ENCODE peak calls at places on chromosomes 16 and 17, in seven cellular contexts. One of them, this sample, is unnamed.

GRCh38 chr16:88784074-88784855 is 755 bp downstream of the PIEZO1 start:
- DNase-seq in activated naive CD4-positive, alpha-beta T cell treated with anti-CD3 and anti-CD28 coated beads, Interleukin-2, amount 50 U/mL, for 72 hours: peak; percentile 50
- DNase-seq in left lung: peak; percentile 89
- DNase-seq in fibroblast of gingiva: peak; percentile 86
- DNase-seq in KBM-7: peak; percentile 76
- DNase-seq in CD4-positive, alpha-beta memory T cell: peak; percentile 38
- DNase-seq in cardiac muscle cell: peak; percentile 88
- DNase-seq in this sample: peak; percentile 57

GRCh38 chr16:20175358-20175757 is 101.7 kb upstream of the GPR139 start:
- DNase-seq in activated naive CD4-positive, alpha-beta T cell treated with anti-CD3 and anti-CD28 coated beads, Interleukin-2, amount 50 U/mL, for 72 hours: no peak
- DNase-seq in left lung: no peak
- DNase-seq in fibroblast of gingiva: no peak
- DNase-seq in KBM-7: no peak
- DNase-seq in CD4-positive, alpha-beta memory T cell: no peak
- DNase-seq in cardiac muscle cell: no peak
- DNase-seq in this sample: no peak

GRCh38 chr16:81238296-81239011 is at the start of gene BCO1:
- DNase-seq in activated naive CD4-positive, alpha-beta T cell treated with anti-CD3 and anti-CD28 coated beads, Interleukin-2, amount 50 U/mL, for 72 hours: no peak
- DNase-seq in left lung: no peak
- DNase-seq in fibroblast of gingiva: peak; percentile 34
- DNase-seq in KBM-7: no peak
- DNase-seq in CD4-positive, alpha-beta memory T cell: no peak
- DNase-seq in cardiac muscle cell: peak; percentile 57
- DNase-seq in this sample: no peak

GRCh38 chr17:75240394-75241142 is 20.8 kb downstream of the GGA3 start:
- DNase-seq in activated naive CD4-positive, alpha-beta T cell treated with anti-CD3 and anti-CD28 coated beads, Interleukin-2, amount 50 U/mL, for 72 hours: peak; percentile 63
- DNase-seq in left lung: no peak
- DNase-seq in fibroblast of gingiva: no peak
- DNase-seq in KBM-7: peak; percentile 73
- DNase-seq in CD4-positive, alpha-beta memory T cell: no peak
- DNase-seq in cardiac muscle cell: peak; percentile 40
- DNase-seq in this sample: no peak

GRCh38 chr16:14284930-14285541 is 213.9 kb downstream of the MRTFB start:
- DNase-seq in activated naive CD4-positive, alpha-beta T cell treated with anti-CD3 and anti-CD28 coated beads, Interleukin-2, amount 50 U/mL, for 72 hours: no peak
- DNase-seq in left lung: no peak
- DNase-seq in fibroblast of gingiva: peak; percentile 74
- DNase-seq in KBM-7: peak; percentile 87
- DNase-seq in CD4-positive, alpha-beta memory T cell: no peak
- DNase-seq in cardiac muscle cell: peak; percentile 76
- DNase-seq in this sample: no peak

GRCh38 chr16:3950343-3951193 is 70.1 kb upstream of the CREBBP start:
- DNase-seq in activated naive CD4-positive, alpha-beta T cell treated with anti-CD3 and anti-CD28 coated beads, Interleukin-2, amount 50 U/mL, for 72 hours: no peak
- DNase-seq in left lung: peak; percentile 88
- DNase-seq in fibroblast of gingiva: peak; percentile 97
- DNase-seq in KBM-7: no peak
- DNase-seq in CD4-positive, alpha-beta memory T cell: no peak
- DNase-seq in cardiac muscle cell: peak; percentile 99
- DNase-seq in this sample: peak; percentile 93

GRCh38 chr16:30658731-30659506 is 688 bp downstream of the FBRS start:
- DNase-seq in activated naive CD4-positive, alpha-beta T cell treated with anti-CD3 and anti-CD28 coated beads, Interleukin-2, amount 50 U/mL, for 72 hours: peak; percentile 97
- DNase-seq in left lung: peak; percentile 91
- DNase-seq in fibroblast of gingiva: peak; percentile 98
- DNase-seq in KBM-7: peak; percentile 99
- DNase-seq in CD4-positive, alpha-beta memory T cell: no peak
- DNase-seq in cardiac muscle cell: peak; percentile 99
- DNase-seq in this sample: peak; percentile 92

GRCh38 chr16:1019234-1019933 is 37.8 kb downstream of the SOX8 start:
- DNase-seq in activated naive CD4-positive, alpha-beta T cell treated with anti-CD3 and anti-CD28 coated beads, Interleukin-2, amount 50 U/mL, for 72 hours: no peak
- DNase-seq in left lung: no peak
- DNase-seq in fibroblast of gingiva: peak; percentile 73
- DNase-seq in KBM-7: no peak
- DNase-seq in CD4-positive, alpha-beta memory T cell: no peak
- DNase-seq in cardiac muscle cell: peak; percentile 69
- DNase-seq in this sample: peak; percentile 27

GRCh38 chr17:46978489-46979022 is 497 bp downstream of the RPRML start:
- DNase-seq in activated naive CD4-positive, alpha-beta T cell treated with anti-CD3 and anti-CD28 coated beads, Interleukin-2, amount 50 U/mL, for 72 hours: no peak
- DNase-seq in left lung: no peak
- DNase-seq in fibroblast of gingiva: no peak
- DNase-seq in KBM-7: peak; percentile 32
- DNase-seq in CD4-positive, alpha-beta memory T cell: no peak
- DNase-seq in cardiac muscle cell: peak; percentile 8
- DNase-seq in this sample: no peak

GRCh38 chr17:49514374-49514738 is 19.3 kb downstream of the NGFR start:
- DNase-seq in activated naive CD4-positive, alpha-beta T cell treated with anti-CD3 and anti-CD28 coated beads, Interleukin-2, amount 50 U/mL, for 72 hours: no peak
- DNase-seq in left lung: no peak
- DNase-seq in fibroblast of gingiva: no peak
- DNase-seq in KBM-7: no peak
- DNase-seq in CD4-positive, alpha-beta memory T cell: no peak
- DNase-seq in cardiac muscle cell: peak; percentile 64
- DNase-seq in this sample: no peak

GRCh38 chr16:29813644-29814562 is 1.9 kb downstream of the PRRT2 start:
- DNase-seq in activated naive CD4-positive, alpha-beta T cell treated with anti-CD3 and anti-CD28 coated beads, Interleukin-2, amount 50 U/mL, for 72 hours: no peak
- DNase-seq in left lung: no peak
- DNase-seq in fibroblast of gingiva: no peak
- DNase-seq in KBM-7: no peak
- DNase-seq in CD4-positive, alpha-beta memory T cell: no peak
- DNase-seq in cardiac muscle cell: no peak
- DNase-seq in this sample: no peak

GRCh38 chr16:47713225-47713595 is 252.1 kb downstream of the PHKB start:
- DNase-seq in activated naive CD4-positive, alpha-beta T cell treated with anti-CD3 and anti-CD28 coated beads, Interleukin-2, amount 50 U/mL, for 72 hours: no peak
- DNase-seq in left lung: no peak
- DNase-seq in fibroblast of gingiva: peak; percentile 4
- DNase-seq in KBM-7: peak; percentile 14
- DNase-seq in CD4-positive, alpha-beta memory T cell: no peak
- DNase-seq in cardiac muscle cell: peak; percentile 74
- DNase-seq in this sample: no peak